ENCODE peak calls at places on chromosomes 12 and 14, in five cellular contexts. R is fibroblast of lung, A is psoas muscle, J is caudate nucleus, Z is IMR-90. B is an unnamed sample.

GRCh38 chr14:102264775-102265174 is 40.2 kb downstream of the MOK start:
- DNase-seq in R (no peak), A (no peak), J (no peak), Z (no peak), B (no peak)

GRCh38 chr12:57214398-57214781 is 2.2 kb upstream of the NXPH4 start:
- DNase-seq in R (peak), A (peak), J (peak), Z (peak), B (no peak)

GRCh38 chr12:83388551-83388950 is 701.8 kb downstream of the TMTC2 start:
- DNase-seq in R (no peak), A (no peak), J (no peak), Z (no peak), B (no peak)

GRCh38 chr14:61342486-61342885 is 21.1 kb downstream of the PRKCH start:
- DNase-seq in R (no peak), A (no peak), J (no peak), Z (no peak), B (peak)

GRCh38 chr12:4270670-4271432 is 2.7 kb upstream of the CCND2 start:
- DNase-seq in R (peak), A (peak), J (no peak), Z (no peak), B (peak)

GRCh38 chr12:51661836-51662235 is 70.8 kb downstream of the SCN8A start:
- DNase-seq in R (no peak), A (no peak), J (no peak), Z (peak), B (no peak)

GRCh38 chr12:1932264-1932777 is 13.9 kb upstream of the CACNA2D4 start:
- DNase-seq in R (peak), A (no peak), J (peak), Z (no peak), B (no peak)

GRCh38 chr14:91867316-91867988 is at the start of gene TC2N:
- DNase-seq in R (no peak), A (no peak), J (no peak), Z (no peak), B (no peak)

GRCh38 chr12:414841-415240 is 13.4 kb downstream of the CCDC77 start:
- DNase-seq in R (no peak), A (no peak), J (no peak), Z (no peak), B (no peak)

GRCh38 chr14:32027255-32027939 is 49.7 kb upstream of the ARHGAP5 start:
- DNase-seq in R (no peak), A (no peak), J (no peak), Z (peak), B (no peak)

GRCh38 chr12:128797119-128798118 is 26.3 kb downstream of the SLC15A4 start:
- DNase-seq in R (peak), A (peak), J (no peak), Z (peak), B (no peak)
- H3K27ac ChIP-seq in R (no peak), A (peak), J (no peak), Z (peak), B (no peak)

GRCh38 chr12:15090441-15090840 is 117.6 kb downstream of the PDE6H start:
- DNase-seq in R (no peak), A (no peak), J (no peak), Z (no peak), B (no peak)
- H3K27ac ChIP-seq in R (no peak), A (no peak), J (no peak), Z (no peak), B (no peak)

DNA sequence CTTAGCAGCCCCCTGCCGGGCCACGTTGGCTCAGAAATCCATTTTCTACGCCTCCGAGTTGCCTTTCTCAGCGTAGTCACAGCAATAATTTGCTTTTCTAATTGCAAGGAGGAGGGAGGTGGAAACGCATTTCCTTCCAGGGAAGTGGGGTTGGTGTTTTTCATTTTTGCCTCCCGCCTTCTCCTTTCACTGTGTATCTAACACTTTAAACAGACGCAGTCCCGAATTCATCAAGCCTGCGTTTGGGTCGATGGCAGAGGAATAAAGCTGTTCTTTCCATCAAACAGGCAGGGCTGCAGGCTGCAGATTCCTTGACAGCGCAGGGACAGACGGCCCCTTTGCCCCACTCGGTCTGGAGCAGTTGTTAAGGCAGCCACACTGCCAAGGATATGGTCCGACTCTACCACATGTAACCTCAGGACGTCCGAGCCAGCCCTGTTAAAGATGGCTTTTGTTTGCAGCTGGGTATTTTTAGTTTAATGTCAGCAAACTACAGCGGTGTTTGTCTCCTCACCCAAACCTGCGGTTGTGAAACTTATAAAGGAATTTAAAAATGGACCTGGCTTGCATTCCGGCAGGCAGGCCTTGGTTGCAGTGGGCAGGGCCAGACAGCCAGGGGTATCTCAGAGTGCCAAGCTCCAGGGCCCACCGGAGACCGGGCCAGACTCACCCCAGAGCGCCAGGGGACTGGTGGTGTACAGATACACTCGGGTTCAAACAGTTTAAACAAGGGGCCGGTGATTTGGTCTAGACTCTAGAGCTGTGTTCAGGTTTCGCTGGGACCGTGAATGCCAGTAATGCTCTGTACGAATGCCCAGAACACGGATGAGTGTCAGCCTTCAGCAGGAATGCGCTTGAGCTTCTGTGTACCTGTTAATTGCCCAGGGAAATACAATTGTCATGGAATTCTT is 2.2 kb downstream of the CHST11 start:
- DNase-seq in R (no peak), A (peak), J (peak), Z (no peak), B (peak)
- H3K27ac ChIP-seq in R (peak), A (peak), J (peak), Z (no peak), B (peak)

DNA sequence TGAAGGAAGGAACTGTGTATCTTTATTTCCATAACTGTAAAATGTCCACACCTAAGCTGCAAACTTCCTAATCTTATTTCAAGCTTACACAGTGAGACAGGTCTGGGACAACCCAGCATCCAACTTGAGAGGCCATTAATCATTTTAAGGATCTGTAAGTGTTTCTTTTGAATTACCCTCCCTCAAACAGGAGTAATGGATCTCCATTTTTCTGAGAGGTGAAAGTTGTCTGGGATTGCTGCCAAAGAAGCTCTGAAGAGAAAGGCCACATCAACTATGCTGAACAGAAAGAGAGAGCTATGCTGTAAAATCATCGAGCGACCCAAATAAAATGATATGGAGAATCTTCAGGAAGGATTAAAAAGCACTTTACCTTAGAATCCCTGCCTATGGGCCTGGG is 131.7 kb upstream of the CPNE8 start:
- DNase-seq in R (no peak), A (no peak), J (no peak), Z (no peak), B (no peak)
- H3K27ac ChIP-seq in R (no peak), A (no peak), J (no peak), Z (no peak), B (no peak)

GRCh38 chr12:47945341-47945728 is 18.1 kb upstream of the TMEM106C start:
- DNase-seq in R (no peak), A (no peak), J (no peak), Z (no peak), B (no peak)

GRCh38 chr12:47946413-47947107 is 16.8 kb upstream of the TMEM106C start:
- DNase-seq in R (peak), A (no peak), J (no peak), Z (peak), B (no peak)

GRCh38 chr12:47949441-47950341 is 13.7 kb upstream of the TMEM106C start:
- DNase-seq in R (peak), A (peak), J (peak), Z (peak), B (peak)

GRCh38 chr12:47944685-47945340 is 18.6 kb upstream of the TMEM106C start:
- DNase-seq in R (no peak), A (no peak), J (no peak), Z (no peak), B (no peak)

DNA sequence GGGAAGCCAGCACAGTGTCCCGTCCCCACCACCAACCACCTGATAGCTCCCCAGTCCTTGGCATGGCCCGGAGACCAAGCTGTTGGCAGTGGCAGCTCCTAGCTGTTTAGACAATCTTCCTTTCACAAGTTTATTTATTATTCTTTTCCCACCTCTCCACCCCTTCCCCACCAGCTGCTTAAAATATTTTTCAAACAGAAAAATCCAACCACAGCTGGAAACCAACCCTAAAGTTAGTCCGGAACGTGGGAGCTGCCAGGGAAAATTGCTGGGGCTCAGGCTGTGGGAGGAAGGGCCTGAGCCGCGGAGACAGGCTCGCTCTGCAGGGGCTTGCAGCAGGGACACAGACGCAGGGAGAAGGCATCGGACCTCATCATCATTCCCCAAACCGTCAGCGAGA is 16.1 kb upstream of the TMEM106C start:
- DNase-seq in R (peak), A (no peak), J (no peak), Z (no peak), B (no peak)
- H3K27ac ChIP-seq in R (no peak), A (no peak), J (no peak), Z (no peak), B (no peak)

B was measured in aorta.